ENCODE peak calls at places on chromosomes 5 and 9, in six cellular contexts. One of them, this sample, is unnamed.

GRCh38 chr9:35374436-35374835 is 115.5 kb upstream of the RUSC2 start:
- DNase-seq in GM18507: no peak
- DNase-seq in effector memory CD4-positive, alpha-beta T cell: no peak
- DNase-seq in HTR-8/SVneo: no peak
- DNase-seq in NCI-H1930: no peak
- DNase-seq in left colon: no peak
- DNase-seq in this sample: no peak

GRCh38 chr9:114561771-114562170 is 25.8 kb upstream of the ATP6V1G1 start:
- DNase-seq in GM18507: no peak
- DNase-seq in effector memory CD4-positive, alpha-beta T cell: no peak
- DNase-seq in HTR-8/SVneo: no peak
- DNase-seq in NCI-H1930: no peak
- DNase-seq in left colon: no peak
- DNase-seq in this sample: no peak

GRCh38 chr5:152542741-152543140 is 137.7 kb upstream of the NMUR2 start:
- DNase-seq in GM18507: no peak
- DNase-seq in effector memory CD4-positive, alpha-beta T cell: no peak
- DNase-seq in HTR-8/SVneo: no peak
- DNase-seq in NCI-H1930: no peak
- DNase-seq in left colon: no peak
- DNase-seq in this sample: peak

GRCh38 chr9:113582698-113583200 is 119.2 kb downstream of the RGS3 start:
- DNase-seq in GM18507: no peak
- DNase-seq in effector memory CD4-positive, alpha-beta T cell: no peak
- DNase-seq in HTR-8/SVneo: no peak
- DNase-seq in NCI-H1930: no peak
- DNase-seq in left colon: no peak
- DNase-seq in this sample: no peak

GRCh38 chr9:37300620-37301368 is 121.7 kb upstream of the GRHPR start:
- DNase-seq in GM18507: no peak
- DNase-seq in effector memory CD4-positive, alpha-beta T cell: no peak
- DNase-seq in HTR-8/SVneo: no peak
- DNase-seq in NCI-H1930: no peak
- DNase-seq in left colon: no peak
- DNase-seq in this sample: peak

GRCh38 chr9:110777843-110778215 is 109.2 kb downstream of the MUSK start:
- DNase-seq in GM18507: no peak
- DNase-seq in effector memory CD4-positive, alpha-beta T cell: no peak
- DNase-seq in HTR-8/SVneo: no peak
- DNase-seq in NCI-H1930: no peak
- DNase-seq in left colon: no peak
- DNase-seq in this sample: no peak

GRCh38 chr9:88106492-88106891 is 31.8 kb downstream of the SPATA31C2 start:
- DNase-seq in GM18507: no peak
- DNase-seq in effector memory CD4-positive, alpha-beta T cell: no peak
- DNase-seq in HTR-8/SVneo: peak
- DNase-seq in NCI-H1930: no peak
- DNase-seq in left colon: peak
- DNase-seq in this sample: peak

GRCh38 chr5:91121347-91121993 is 261.6 kb downstream of the ARRDC3 start:
- DNase-seq in GM18507: no peak
- DNase-seq in effector memory CD4-positive, alpha-beta T cell: no peak
- DNase-seq in HTR-8/SVneo: no peak
- DNase-seq in NCI-H1930: no peak
- DNase-seq in left colon: no peak
- DNase-seq in this sample: no peak

GRCh38 chr9:81519816-81520215 is 169.5 kb downstream of the TLE1 start:
- DNase-seq in GM18507: no peak
- DNase-seq in effector memory CD4-positive, alpha-beta T cell: no peak
- DNase-seq in HTR-8/SVneo: no peak
- DNase-seq in NCI-H1930: no peak
- DNase-seq in left colon: no peak
- DNase-seq in this sample: peak

GRCh38 chr9:89323257-89323841 is 5.0 kb downstream of the SECISBP2 start:
- DNase-seq in GM18507: no peak
- DNase-seq in effector memory CD4-positive, alpha-beta T cell: no peak
- DNase-seq in HTR-8/SVneo: no peak
- DNase-seq in NCI-H1930: no peak
- DNase-seq in left colon: no peak
- DNase-seq in this sample: no peak

GRCh38 chr5:143976055-143976454 is 164.1 kb downstream of the HMHB1 start:
- DNase-seq in GM18507: no peak
- DNase-seq in effector memory CD4-positive, alpha-beta T cell: no peak
- DNase-seq in HTR-8/SVneo: no peak
- DNase-seq in NCI-H1930: no peak
- DNase-seq in left colon: no peak
- DNase-seq in this sample: peak

GRCh38 chr5:120199559-120199958 is 264.5 kb upstream of the PRR16 start:
- DNase-seq in GM18507: no peak
- DNase-seq in effector memory CD4-positive, alpha-beta T cell: no peak
- DNase-seq in HTR-8/SVneo: no peak
- DNase-seq in NCI-H1930: no peak
- DNase-seq in left colon: no peak
- DNase-seq in this sample: no peak

GRCh38 chr9:84278131-84278530 is 62.4 kb downstream of the SLC28A3 start:
- DNase-seq in GM18507: no peak
- DNase-seq in effector memory CD4-positive, alpha-beta T cell: no peak
- DNase-seq in HTR-8/SVneo: no peak
- DNase-seq in NCI-H1930: no peak
- DNase-seq in left colon: no peak
- DNase-seq in this sample: no peak

GRCh38 chr9:17906841-17907779 is 328.2 kb downstream of the SH3GL2 start:
- DNase-seq in GM18507: no peak
- DNase-seq in effector memory CD4-positive, alpha-beta T cell: no peak
- DNase-seq in HTR-8/SVneo: no peak
- DNase-seq in NCI-H1930: no peak
- DNase-seq in left colon: peak
- DNase-seq in this sample: no peak

GRCh38 chr5:10409504-10409903 is 32.2 kb upstream of the ROPN1L start:
- DNase-seq in GM18507: no peak
- DNase-seq in effector memory CD4-positive, alpha-beta T cell: no peak
- DNase-seq in HTR-8/SVneo: no peak
- DNase-seq in NCI-H1930: no peak
- DNase-seq in left colon: no peak
- DNase-seq in this sample: no peak

GRCh38 chr9:130150779-130151381 is 21.3 kb upstream of the NCS1 start:
- DNase-seq in GM18507: no peak
- DNase-seq in effector memory CD4-positive, alpha-beta T cell: no peak
- DNase-seq in HTR-8/SVneo: no peak
- DNase-seq in NCI-H1930: no peak
- DNase-seq in left colon: no peak
- DNase-seq in this sample: peak